ENCODE peak calls at places on chromosomes 5 and 9, in seven cellular contexts. S is K562, A is A549, V is left ventricle myocardium inferior, Y is PC-9, K is fibroblast of lung, B is lower lobe of right lung. R is an unnamed sample.

GRCh38 chr5:132176543-132176945 is 51.1 kb downstream of the P4HA2 start:
- DNase-seq in Y (no peak), B (no peak), A (no peak), V (no peak), K (no peak), S (peak; percentile 63), R (no peak)

GRCh38 chr9:120564589-120564988 is 15.4 kb downstream of the CDK5RAP2 start:
- DNase-seq in A (no peak), K (no peak), B (no peak), S (no peak), Y (no peak), V (no peak), R (no peak)

GRCh38 chr5:147439253-147439652 is 70.6 kb downstream of the DPYSL3 start:
- DNase-seq in Y (no peak), S (no peak), A (no peak), K (no peak), B (no peak), V (no peak), R (no peak)

GRCh38 chr5:100647461-100648230 is 112.5 kb downstream of the FAM174A start:
- DNase-seq in K (no peak), A (peak; percentile 24), B (peak; percentile 78), Y (no peak), S (peak; percentile 69), V (peak; percentile 43), R (peak; percentile 48)

GRCh38 chr9:12956261-12956660 is 181.4 kb downstream of the LURAP1L start:
- DNase-seq in A (no peak), Y (peak; percentile 68), S (no peak), K (no peak), V (no peak), B (no peak), R (no peak)

GRCh38 chr5:103469288-103470065 is 93.1 kb downstream of the NUDT12 start:
- DNase-seq in K (no peak), Y (no peak), A (no peak), S (no peak), B (no peak), V (no peak), R (no peak)

GRCh38 chr9:110599468-110599867 is 19.9 kb upstream of the SVEP1 start:
- DNase-seq in V (no peak), K (peak; percentile 26), B (no peak), A (no peak), Y (no peak), S (no peak), R (no peak)

GRCh38 chr5:55154893-55155292 is 5.1 kb upstream of the GPX8 start:
- DNase-seq in K (peak; percentile 62), A (no peak), B (no peak), Y (peak; percentile 53), V (no peak), S (no peak), R (no peak)

GRCh38 chr5:126973193-126973592 is 57.2 kb downstream of the MARCHF3 start:
- DNase-seq in V (no peak), Y (no peak), A (no peak), S (no peak), K (no peak), B (no peak), R (no peak)

GRCh38 chr9:128218518-128219389 is 15.6 kb downstream of the DNM1 start:
- DNase-seq in K (peak; percentile 56), V (peak; percentile 92), A (peak; percentile 97), S (peak; percentile 100), Y (no peak), B (peak; percentile 97), R (peak; percentile 98)

GRCh38 chr5:15013654-15014463 is 142.3 kb upstream of the ANKH start:
- DNase-seq in A (peak; percentile 76), V (no peak), K (peak; percentile 84), Y (no peak), S (peak; percentile 58), B (no peak), R (peak; percentile 17)

GRCh38 chr9:121309171-121309570 is 41.2 kb downstream of the GSN start:
- DNase-seq in S (no peak), V (no peak), K (no peak), Y (no peak), B (no peak), A (no peak), R (no peak)

GRCh38 chr9:87640385-87640795 is 85.5 kb upstream of the CTSL start:
- DNase-seq in V (no peak), Y (no peak), S (no peak), B (no peak), K (peak; percentile 78), A (no peak), R (no peak)

GRCh38 chr5:178237431-178238312 is 5.1 kb upstream of the PHYKPL start:
- DNase-seq in S (no peak), K (peak; percentile 32), Y (peak; percentile 37), V (no peak), B (no peak), A (no peak), R (no peak)

GRCh38 chr9:16221822-16222547 is 648.5 kb downstream of the BNC2 start:
- DNase-seq in K (peak; percentile 55), B (no peak), S (no peak), A (no peak), V (no peak), Y (no peak), R (no peak)

GRCh38 chr5:132385321-132386105 is 16.0 kb downstream of the SLC22A5 start:
- DNase-seq in A (peak; percentile 71), B (no peak), V (no peak), S (peak; percentile 39), Y (peak; percentile 50), K (peak; percentile 71), R (peak; percentile 79)

GRCh38 chr9:99193466-99193821 is 28.3 kb downstream of the ALG2 start:
- DNase-seq in V (no peak), K (no peak), S (no peak), Y (no peak), B (no peak), A (no peak), R (no peak)

GRCh38 chr9:121895836-121896544 is 197.1 kb downstream of the TTLL11 start:
- DNase-seq in B (no peak), S (no peak), V (peak; percentile 26), K (peak; percentile 49), A (peak; percentile 60), Y (no peak), R (peak; percentile 62)

GRCh38 chr9:124284237-124284831 is 26.6 kb downstream of the NEK6 start:
- DNase-seq in V (peak; percentile 68), S (no peak), B (peak; percentile 66), K (peak; percentile 71), A (peak; percentile 64), Y (no peak), R (no peak)

GRCh38 chr9:78507008-78507407 is 210.1 kb downstream of the PSAT1 start:
- DNase-seq in Y (no peak), S (no peak), A (no peak), V (no peak), B (no peak), K (no peak), R (no peak)

GRCh38 chr5:115963566-115963965 is 1.3 kb downstream of the LVRN start:
- DNase-seq in A (no peak), K (no peak), V (no peak), Y (no peak), B (no peak), S (no peak), R (no peak)

GRCh38 chr9:110047955-110048472 is 159.9 kb downstream of the C9orf152 start:
- DNase-seq in S (no peak), A (no peak), K (no peak), B (peak; percentile 53), Y (no peak), V (peak; percentile 21), R (peak; percentile 24)

GRCh38 chr5:139660105-139660915 is 12.2 kb downstream of the CXXC5 start:
- DNase-seq in V (peak; percentile 84), A (peak; percentile 68), Y (peak; percentile 87), K (no peak), B (peak; percentile 88), S (no peak), R (peak; percentile 91)

GRCh38 chr5:35861718-35862117 is 5.0 kb downstream of the IL7R start:
- DNase-seq in B (no peak), S (no peak), K (no peak), V (no peak), A (no peak), Y (peak; percentile 68), R (no peak)
- H3K4me1 ChIP-seq in B (no peaks in the 10 kb centered on the region), S (no peaks in the 10 kb centered on the region), K (peaks cover 12% of the 10 kb centered on the region), V (no peaks in the 10 kb centered on the region), A (peaks cover 13% of the 10 kb centered on the region), Y (peaks cover 58% of the 10 kb centered on the region), R (peaks cover 20% of the 10 kb centered on the region)

DNA sequence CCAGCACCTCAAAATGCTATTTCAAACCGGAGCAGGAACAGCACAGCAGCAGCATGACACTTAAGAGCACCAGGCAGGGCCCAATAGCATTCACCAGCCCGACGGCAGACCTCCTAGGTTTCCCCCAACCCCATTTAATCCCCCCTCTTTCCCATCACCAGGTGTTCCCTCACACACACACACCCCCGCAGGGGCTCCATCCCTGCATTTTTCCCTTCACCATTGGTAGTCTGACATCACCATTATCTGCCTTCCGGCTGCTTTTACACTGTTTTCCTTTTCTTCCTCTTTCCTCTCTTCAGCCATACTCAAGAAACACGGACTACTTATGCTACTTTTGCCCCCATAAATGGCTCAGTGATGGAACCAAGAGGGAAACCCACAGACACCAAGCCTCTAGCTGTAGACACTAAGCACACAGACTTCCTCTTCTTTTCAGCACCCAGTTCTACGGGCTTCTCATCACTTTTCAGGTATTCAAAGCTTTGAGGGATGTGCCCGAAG is 141.7 kb downstream of the TSSK1B start:
- DNase-seq in K (no peak), A (no peak), B (no peak), V (no peak), S (no peak), Y (no peak), R (no peak)
- H3K27ac ChIP-seq in K (no peak overlapping the region), A (no peak overlapping the region), B (no peak overlapping the region), V (peak overlapping the region; percentile 97), S (no peak overlapping the region), Y (no peak overlapping the region), R (no peak overlapping the region)

GRCh38 chr9:137269231-137269772 is 8.2 kb upstream of the TOR4A start:
- DNase-seq in V (no peak), A (peak; percentile 58), B (peak; percentile 84), K (peak; percentile 77), Y (no peak), S (no peak), R (peak; percentile 55)
- H3K4me1 ChIP-seq in V (peaks cover 76% of the 10 kb centered on the region), A (peaks cover 24% of the 10 kb centered on the region), B (peaks cover 41% of the 10 kb centered on the region), K (peaks cover 11% of the 10 kb centered on the region), Y (no peaks in the 10 kb centered on the region), S (peaks cover 72% of the 10 kb centered on the region), R (peaks cover 4% of the 10 kb centered on the region)

DNA sequence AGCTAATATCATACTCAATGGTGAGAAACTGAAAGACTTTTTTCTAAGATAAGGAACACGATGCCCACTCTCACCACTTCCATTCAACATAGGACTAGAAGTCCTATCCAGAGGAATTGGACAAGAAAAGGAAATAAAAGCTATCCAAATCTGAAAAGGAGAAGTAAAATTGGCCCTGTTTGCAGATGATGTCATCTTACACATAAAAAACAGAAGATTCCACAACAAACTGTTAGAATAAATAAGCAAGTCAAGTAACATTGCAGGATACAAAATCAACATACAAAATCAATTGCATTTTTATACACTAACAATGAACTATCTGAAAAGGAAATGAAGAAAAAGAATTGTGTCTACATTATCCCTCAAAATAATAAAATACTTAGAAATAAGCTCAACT is 308.0 kb downstream of the MCTP1 start:
- DNase-seq in A (no peak), S (no peak), V (no peak), K (no peak), Y (no peak), B (no peak), R (no peak)
- H3K27ac ChIP-seq in A (no peak overlapping the region), S (no peak overlapping the region), V (no peak overlapping the region), K (no peak overlapping the region), Y (no peak overlapping the region), B (no peak overlapping the region), R (no peak overlapping the region)